ENCODE peak calls at places on chromosomes 4 and X, in five cellular contexts. N is thoracic aorta, B is tibial nerve, I is MV-4-11, Q is fibroblast of mammary gland. Z is an unnamed sample.

GRCh38 chr4:74109116-74109791 is 10.3 kb upstream of the CXCL2 start:
- DNase-seq in N (no peak), B (no peak), I (peak; percentile 77), Q (peak; percentile 99), Z (peak; percentile 95)

GRCh38 chr4:82638479-82638878 is 76.7 kb upstream of the TMEM150C start:
- DNase-seq in N (no peak), B (no peak), I (no peak), Q (no peak), Z (no peak)

GRCh38 chrX:129998006-129998405 is 15.6 kb downstream of the BCORL1 start:
- DNase-seq in N (no peak), B (no peak), I (no peak), Q (no peak), Z (no peak)

GRCh38 chr4:20137176-20137575 is 114.5 kb upstream of the SLIT2 start:
- DNase-seq in N (no peak), B (no peak), I (no peak), Q (peak; percentile 34), Z (no peak)

GRCh38 chrX:106201502-106202178 is 33.5 kb downstream of the PWWP3B start:
- DNase-seq in N (no peak), B (no peak), I (no peak), Q (no peak), Z (no peak)

GRCh38 chr4:87465739-87466366 is 43.5 kb downstream of the NUDT9 start:
- DNase-seq in N (no peak), B (no peak), I (peak; percentile 22), Q (peak; percentile 72), Z (peak; percentile 75)

GRCh38 chr4:158053086-158053485 is 119.7 kb downstream of the GASK1B start:
- DNase-seq in N (no peak), B (no peak), I (no peak), Q (no peak), Z (no peak)

GRCh38 chr4:2036866-2037265 is 22.3 kb upstream of the NAT8L start:
- DNase-seq in N (no peak), B (no peak), I (peak; percentile 83), Q (no peak), Z (no peak)

GRCh38 chrX:119468930-119469635 is 839 bp downstream of the SLC25A5 start:
- DNase-seq in N (peak; percentile 64), B (peak; percentile 74), I (peak; percentile 64), Q (peak; percentile 72), Z (peak; percentile 88)

GRCh38 chrX:114962209-114962608 is 55.2 kb downstream of the IL13RA2 start:
- DNase-seq in N (no peak), B (no peak), I (no peak), Q (no peak), Z (no peak)

GRCh38 chrX:130566028-130566683 is 164.4 kb downstream of the RBMX2 start:
- DNase-seq in N (no peak), B (no peak), I (no peak), Q (no peak), Z (no peak)

GRCh38 chrX:108736509-108737479 is at the start of gene IRS4:
- DNase-seq in N (no peak), B (no peak), I (no peak), Q (peak; percentile 2), Z (peak; percentile 25)

GRCh38 chr4:41095192-41095872 is 119.0 kb downstream of the APBB2 start:
- DNase-seq in N (no peak), B (no peak), I (no peak), Q (no peak), Z (no peak)

Z was measured in lung microvascular endothelial cell.